ENCODE peak calls at places on chromosomes 1 and 21, in seven cellular contexts. S is NCI-H774; Y is fibroblast of lung; F is BE2C; V is HEK293T; T is naive thymus-derived CD8-positive, alpha-beta T cell; R is Ammon's horn. K is an unnamed sample.

GRCh38 chr21:25556087-25556486 is 51.2 kb downstream of the MRPL39 start:
- DNase-seq in Y (no peak), F (no peak), R (no peak), S (no peak), T (no peak), V (no peak), K (no peak)

GRCh38 chr21:45995686-45996179 is 14.2 kb downstream of the COL6A1 start:
- DNase-seq in F (peak; percentile 23), Y (no peak), T (no peak), S (no peak), R (no peak), V (no peak), K (no peak)

GRCh38 chr1:67468066-67468718 is 38.0 kb upstream of the SERBP1 start:
- DNase-seq in F (no peak), T (no peak), S (no peak), Y (no peak), R (peak; percentile 21), V (no peak), K (no peak)

GRCh38 chr1:199302554-199302953 is 663.7 kb downstream of the PTPRC start:
- DNase-seq in R (no peak), F (no peak), V (no peak), S (no peak), T (no peak), Y (no peak), K (peak; percentile 31)

GRCh38 chr1:245690946-245691456 is 536.2 kb downstream of the KIF26B start:
- DNase-seq in Y (no peak), F (no peak), S (no peak), V (no peak), R (no peak), T (no peak), K (no peak)

GRCh38 chr1:214009613-214010550 is 22.1 kb downstream of the PROX1 start:
- DNase-seq in R (no peak), F (peak; percentile 80), V (no peak), T (no peak), S (no peak), Y (no peak), K (no peak)

GRCh38 chr1:14165289-14165867 is 433.1 kb upstream of the KAZN start:
- DNase-seq in S (no peak), T (no peak), F (no peak), R (no peak), Y (no peak), V (no peak), K (no peak)

GRCh38 chr1:186897008-186897407 is 68.3 kb downstream of the PLA2G4A start:
- DNase-seq in V (no peak), Y (no peak), S (no peak), R (no peak), T (no peak), F (no peak), K (no peak)

GRCh38 chr1:6071219-6071618 is 25.5 kb downstream of the KCNAB2 start:
- DNase-seq in S (no peak), Y (no peak), F (no peak), V (no peak), T (no peak), R (no peak), K (no peak)

GRCh38 chr1:226497991-226498689 is 50.4 kb upstream of the STUM start:
- DNase-seq in R (peak; percentile 68), V (no peak), T (no peak), F (no peak), S (no peak), Y (no peak), K (no peak)

GRCh38 chr1:112388436-112388835 is 7.6 kb upstream of the CTTNBP2NL start:
- DNase-seq in F (no peak), R (no peak), T (no peak), S (peak; percentile 37), Y (peak; percentile 37), V (no peak), K (no peak)

GRCh38 chr1:208065862-208066261 is 154.9 kb upstream of the CD34 start:
- DNase-seq in F (no peak), R (peak; percentile 73), Y (no peak), T (no peak), S (no peak), V (no peak), K (no peak)

GRCh38 chr1:160092366-160093068 is 5.9 kb downstream of the IGSF8 start:
- DNase-seq in V (no peak), R (peak; percentile 74), T (no peak), S (no peak), F (no peak), Y (no peak), K (no peak)

GRCh38 chr21:41510500-41510899 is 2.5 kb upstream of the TMPRSS2 start:
- DNase-seq in V (no peak), Y (no peak), F (no peak), S (no peak), R (no peak), T (no peak), K (no peak)

GRCh38 chr1:152461544-152461943 is 47.5 kb upstream of the CRNN start:
- DNase-seq in R (peak; percentile 60), Y (peak; percentile 46), V (peak; percentile 53), T (peak; percentile 55), S (no peak), F (peak; percentile 66), K (peak; percentile 12)

GRCh38 chr1:111513410-111514020 is 10.1 kb upstream of the ADORA3 start:
- DNase-seq in V (no peak), F (no peak), R (peak; percentile 91), Y (no peak), T (no peak), S (no peak), K (no peak)

GRCh38 chr1:113615425-113615824 is 143.9 kb downstream of the PHTF1 start:
- DNase-seq in T (no peak), Y (no peak), F (no peak), V (no peak), S (no peak), R (no peak), K (no peak)

GRCh38 chr1:34101151-34101550 is 63.9 kb downstream of the CSMD2 start:
- DNase-seq in S (no peak), F (no peak), Y (no peak), R (no peak), V (no peak), T (no peak), K (no peak)

GRCh38 chr1:58592521-58593134 is 15.6 kb upstream of the TACSTD2 start:
- DNase-seq in S (no peak), Y (peak; percentile 89), F (no peak), R (peak; percentile 37), V (no peak), T (no peak), K (peak; percentile 71)

GRCh38 chr1:61226791-61227567 is 144.6 kb downstream of the NFIA start:
- DNase-seq in R (no peak), S (peak; percentile 57), V (no peak), T (no peak), Y (peak; percentile 35), F (peak; percentile 69), K (no peak)

GRCh38 chr1:117367769-117368059 is 465 bp downstream of the MAN1A2 start:
- DNase-seq in T (peak; percentile 26), S (no peak), V (no peak), F (no peak), R (peak; percentile 24), Y (no peak), K (no peak)

GRCh38 chr1:16921391-16922185 is at the start of gene CROCC:
- DNase-seq in S (no peak), F (peak; percentile 67), R (no peak), V (no peak), Y (peak; percentile 22), T (peak; percentile 42), K (peak; percentile 37)

GRCh38 chr21:28758042-28758882 is 234.4 kb downstream of the LTN1 start:
- DNase-seq in R (no peak), F (no peak), Y (no peak), T (no peak), S (no peak), V (no peak), K (no peak)

GRCh38 chr1:201015551-201016091 is 7.9 kb downstream of the KIF21B start:
- DNase-seq in R (no peak), V (no peak), S (no peak), F (no peak), Y (no peak), T (no peak), K (peak; percentile 28)

GRCh38 chr1:204419064-204419403 is 7.4 kb upstream of the PPP1R15B start:
- DNase-seq in Y (no peak), V (no peak), T (no peak), F (no peak), S (no peak), R (no peak), K (no peak)

GRCh38 chr21:46459356-46460112 is 843 bp downstream of the DIP2A start:
- DNase-seq in R (peak; percentile 51), Y (peak; percentile 44), S (no peak), T (no peak), V (no peak), F (peak; percentile 24), K (peak; percentile 52)

GRCh38 chr1:147700042-147700711 is 29.9 kb upstream of the ACP6 start:
- DNase-seq in T (peak; percentile 56), Y (peak; percentile 73), F (peak; percentile 70), R (peak; percentile 84), S (peak; percentile 54), V (peak; percentile 82), K (peak; percentile 65)

GRCh38 chr1:59917026-59917784 is 9.4 kb downstream of the CYP2J2 start:
- DNase-seq in Y (no peak), F (no peak), R (peak; percentile 94), T (no peak), S (no peak), V (no peak), K (no peak)

GRCh38 chr1:116628448-116628847 is 39.1 kb downstream of the IGSF3 start:
- DNase-seq in S (no peak), Y (no peak), R (no peak), V (no peak), T (no peak), F (no peak), K (no peak)

GRCh38 chr1:216612291-216612690 is 110.9 kb downstream of the ESRRG start:
- DNase-seq in V (no peak), Y (no peak), R (no peak), F (no peak), T (no peak), S (no peak), K (no peak)

GRCh38 chr1:24952413-24952841 is 22.4 kb upstream of the RUNX3 start:
- DNase-seq in V (no peak), T (no peak), S (no peak), R (no peak), Y (no peak), F (no peak), K (peak; percentile 61)

GRCh38 chr1:58764294-58764978 is 19.4 kb downstream of the JUN start:
- DNase-seq in T (no peak), R (no peak), V (no peak), S (no peak), F (no peak), Y (peak; percentile 72), K (peak; percentile 81)

GRCh38 chr21:35225573-35225972 is 176.5 kb upstream of the RUNX1 start:
- DNase-seq in T (no peak), R (no peak), V (no peak), Y (no peak), F (no peak), S (no peak), K (no peak)

GRCh38 chr21:28482657-28483056 is 510.0 kb downstream of the LTN1 start:
- DNase-seq in V (no peak), S (no peak), T (no peak), F (no peak), R (no peak), Y (no peak), K (no peak)

GRCh38 chr1:109790735-109791494 is 27.2 kb upstream of the EPS8L3 start:
- DNase-seq in S (no peak), T (peak; percentile 70), Y (peak; percentile 42), V (peak; percentile 69), R (peak; percentile 60), F (no peak), K (peak; percentile 89)

GRCh38 chr1:208216062-208216461 is 28.1 kb downstream of the PLXNA2 start:
- DNase-seq in Y (peak; percentile 42), S (no peak), F (no peak), T (no peak), R (no peak), V (no peak), K (peak; percentile 81)

GRCh38 chr1:228765543-228765942 is 30.3 kb downstream of the RHOU start:
- DNase-seq in F (no peak), R (no peak), V (no peak), Y (no peak), T (no peak), S (no peak), K (no peak)

GRCh38 chr21:14862794-14863720 is 201.7 kb downstream of the NRIP1 start:
- DNase-seq in V (no peak), R (no peak), Y (peak; percentile 42), T (no peak), S (no peak), F (peak; percentile 21), K (peak; percentile 38)

K was measured in mesenchymal stem cell.